ENCODE peak calls at places on chromosomes 7 and 10, in eight cellular contexts. O, W, X, L, F, S, I and N are unnamed samples.

GRCh38 chr10:78472542-78472890 is 438.9 kb downstream of the RPS24 start:
- DNase-seq in O (no peak), W (no peak), X (no peak), L (no peak), F (no peak), S (no peak), I (no peak), N (no peak)

GRCh38 chr7:50068850-50069551 is 24.0 kb downstream of the ZPBP start:
- DNase-seq in O (peak; percentile 33), W (no peak), X (no peak), L (peak; percentile 22), F (no peak), S (peak; percentile 53), I (peak; percentile 28), N (peak; percentile 27)

GRCh38 chr7:98251251-98251843 is 685 bp downstream of the TECPR1 start:
- DNase-seq in O (peak; percentile 51), W (no peak), X (peak; percentile 60), L (no peak), F (peak; percentile 64), S (no peak), I (peak; percentile 79), N (no peak)

GRCh38 chr7:15643000-15643705 is 43.3 kb downstream of the MEOX2 start:
- DNase-seq in O (no peak), W (no peak), X (no peak), L (no peak), F (no peak), S (no peak), I (no peak), N (peak; percentile 38)

GRCh38 chr10:11706911-11707567 is 35.1 kb upstream of the ECHDC3 start:
- DNase-seq in O (no peak), W (no peak), X (no peak), L (no peak), F (no peak), S (no peak), I (no peak), N (no peak)

GRCh38 chr10:105509551-105509950 is 868.5 kb downstream of the SORCS3 start:
- DNase-seq in O (no peak), W (no peak), X (no peak), L (no peak), F (no peak), S (no peak), I (no peak), N (no peak)

GRCh38 chr7:84232653-84233052 is 38.1 kb upstream of the SEMA3A start:
- DNase-seq in O (no peak), W (peak; percentile 93), X (no peak), L (no peak), F (no peak), S (no peak), I (no peak), N (no peak)

GRCh38 chr10:7406712-7407333 is 4.0 kb downstream of the SFMBT2 start:
- DNase-seq in O (peak; percentile 24), W (no peak), X (no peak), L (no peak), F (no peak), S (no peak), I (no peak), N (peak; percentile 47)

GRCh38 chr7:43148161-43148731 is 35.8 kb downstream of the HECW1 start:
- DNase-seq in O (peak; percentile 17), W (peak; percentile 23), X (no peak), L (no peak), F (no peak), S (no peak), I (no peak), N (no peak)

GRCh38 chr7:91533996-91534395 is 269.8 kb downstream of the FZD1 start:
- DNase-seq in O (no peak), W (no peak), X (no peak), L (no peak), F (no peak), S (no peak), I (no peak), N (no peak)

GRCh38 chr10:131079314-131079713 is 232.2 kb downstream of the TCERG1L start:
- DNase-seq in O (no peak), W (no peak), X (no peak), L (no peak), F (no peak), S (no peak), I (no peak), N (no peak)

GRCh38 chr7:5596046-5596895 is 172.6 kb upstream of the TNRC18 start:
- DNase-seq in O (peak; percentile 95), W (peak; percentile 95), X (peak; percentile 88), L (peak; percentile 71), F (no peak), S (peak; percentile 34), I (peak; percentile 67), N (peak; percentile 90)

GRCh38 chr7:24601600-24601999 is 28.3 kb downstream of the PALS2 start:
- DNase-seq in O (no peak), W (no peak), X (no peak), L (no peak), F (no peak), S (no peak), I (no peak), N (no peak)

GRCh38 chr7:55108818-55109217 is 90.0 kb downstream of the EGFR start:
- DNase-seq in O (no peak), W (no peak), X (no peak), L (no peak), F (no peak), S (no peak), I (no peak), N (no peak)
- H3K4me1 ChIP-seq in O (peaks cover 25% of the 10 kb centered on the region), W (peaks cover 44% of the 10 kb centered on the region), X (no peaks in the 10 kb centered on the region), L (peaks cover 98% of the 10 kb centered on the region), F (peaks cover under 1% of the 10 kb centered on the region), S (peaks cover 22% of the 10 kb centered on the region), I (no peaks in the 10 kb centered on the region), N (no peaks in the 10 kb centered on the region)

GRCh38 chr10:63630928-63631685 is 109.9 kb downstream of the REEP3 start:
- DNase-seq in O (no peak), W (peak; percentile 90), X (no peak), L (no peak), F (no peak), S (no peak), I (no peak), N (no peak)
- TF ChIP-seq POLR2A in O (no peak), W (peak; percentile 26), X (no peak), L (no peak), F (no peak), S (no peak), I (no peak), N (no peak)

DNA sequence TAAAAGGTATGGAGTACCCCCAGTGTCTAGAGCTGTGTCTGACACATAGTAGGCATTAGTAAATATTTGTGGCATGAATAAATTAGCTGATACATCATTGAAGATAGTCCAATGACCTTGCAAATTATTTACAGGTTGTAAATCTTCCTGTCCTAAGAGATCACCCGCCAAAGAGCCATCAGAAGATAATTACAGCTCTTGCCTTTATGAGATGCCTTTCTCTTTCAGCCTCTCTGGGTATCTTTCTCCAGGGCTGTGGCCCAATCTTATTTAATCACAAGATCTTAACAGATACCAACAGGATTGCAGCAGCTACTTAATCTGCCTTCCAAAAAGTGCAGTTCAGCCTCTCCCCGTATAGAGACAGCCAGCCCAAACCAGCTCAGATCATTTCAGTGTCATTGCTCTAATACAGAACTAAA is 41.5 kb downstream of the MYOF start:
- DNase-seq in O (no peak), W (peak; percentile 25), X (no peak), L (no peak), F (no peak), S (no peak), I (no peak), N (no peak)
- H3K4me1 ChIP-seq in O (peaks cover 21% of the 10 kb centered on the region), W (peaks cover 41% of the 10 kb centered on the region), X (peaks cover 55% of the 10 kb centered on the region), L (peaks cover 100% of the 10 kb centered on the region), F (peaks cover 8% of the 10 kb centered on the region), S (peaks cover 57% of the 10 kb centered on the region), I (peaks cover 63% of the 10 kb centered on the region), N (peaks cover 53% of the 10 kb centered on the region)

DNA sequence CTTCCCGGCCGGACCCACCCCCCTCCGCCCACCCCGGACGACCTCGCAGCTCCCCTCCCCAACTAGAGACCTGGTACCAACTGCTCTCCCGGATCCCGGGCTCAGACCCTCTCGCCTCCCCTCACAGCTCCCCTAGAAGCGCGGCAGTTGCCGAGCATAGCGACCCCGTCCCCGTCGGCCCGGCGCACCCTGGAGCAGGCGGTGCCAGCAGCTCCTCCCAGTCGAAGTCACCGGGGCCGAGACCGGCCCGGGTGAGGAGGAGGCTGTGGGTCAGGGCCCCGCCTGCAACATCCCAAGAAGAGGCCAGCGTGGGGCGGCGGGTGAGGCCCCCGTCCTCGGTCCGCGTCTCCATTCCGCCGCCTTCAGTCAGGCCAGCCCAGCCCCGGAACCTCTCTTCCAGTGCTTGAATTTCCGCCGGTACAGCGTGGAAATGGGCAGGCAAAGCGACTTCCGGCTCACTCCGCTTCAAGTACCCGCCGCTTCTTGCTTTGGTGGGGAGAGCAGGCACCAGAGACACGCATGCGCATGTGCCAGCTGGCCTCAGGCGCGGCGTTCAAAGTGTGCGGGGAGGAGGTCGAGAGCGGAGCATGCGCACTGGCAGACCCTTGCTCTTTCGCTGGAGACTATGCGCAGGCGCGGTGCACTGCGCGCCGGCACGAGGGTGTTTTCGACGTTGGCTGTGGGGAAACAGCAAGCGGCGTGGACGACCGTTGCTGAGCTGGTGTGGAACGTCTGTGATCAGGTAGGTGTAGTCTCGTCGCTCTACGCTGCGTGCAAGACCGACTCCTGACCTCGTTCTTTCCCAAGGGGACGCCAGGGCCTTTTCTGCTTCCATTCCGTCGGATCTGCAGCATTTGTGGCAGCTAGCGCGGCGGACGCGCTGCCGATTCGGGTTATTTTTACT is at the start of gene C10orf88:
- DNase-seq in O (peak; percentile 97), W (peak; percentile 99), X (peak; percentile 99), L (peak; percentile 99), F (peak; percentile 98), S (peak; percentile 97), I (peak; percentile 97), N (peak; percentile 96)
- TF ChIP-seq POLR2A in O (peak; percentile 49), W (no peak), X (peak; percentile 66), L (peak; percentile 43), F (peak; percentile 48), S (peak; percentile 62), I (peak; percentile 40), N (no peak)